ENCODE peak calls at places on chromosomes 7 and 10, in nine cellular contexts. Y is MM.1S, V is hepatocyte, O is GM23338, S is GM23248, A is DND-41, R is mammary epithelial cell, W is HCT116, N is PC-9. H is an unnamed sample.

GRCh38 chr7:129401968-129402860 is 32.0 kb upstream of the STRIP2 start:
- DNase-seq in A (no peak), W (no peak), R (no peak), V (no peak), N (no peak), O (no peak), S (peak), Y (peak), H (no peak)

GRCh38 chr7:143381427-143382125 is 431 bp downstream of the ZYX start:
- DNase-seq in V (peak), W (no peak), N (peak), R (peak), A (no peak), Y (no peak), S (peak), O (no peak), H (peak)

GRCh38 chr7:73361340-73361739 is 33.4 kb downstream of the FKBP6 start:
- DNase-seq in Y (no peak), N (no peak), W (no peak), V (no peak), S (no peak), A (no peak), O (no peak), R (no peak), H (no peak)

GRCh38 chr7:139623518-139623917 is 100.0 kb downstream of the CLEC2L start:
- DNase-seq in O (peak), N (no peak), R (no peak), Y (no peak), A (peak), W (no peak), V (no peak), S (peak), H (no peak)

GRCh38 chr10:124243702-124244121 is 150.3 kb upstream of the CHST15 start:
- DNase-seq in W (no peak), O (no peak), V (no peak), A (no peak), N (no peak), Y (no peak), S (no peak), R (no peak), H (no peak)

GRCh38 chr7:129843982-129844840 is 108.5 kb downstream of the UBE2H start:
- DNase-seq in N (no peak), R (no peak), W (no peak), Y (no peak), S (peak), O (peak), A (no peak), V (no peak), H (no peak)

GRCh38 chr7:106313456-106313891 is 28.7 kb upstream of the NAMPT start:
- DNase-seq in S (peak), Y (no peak), O (no peak), V (no peak), W (no peak), A (no peak), R (peak), N (peak), H (no peak)

GRCh38 chr7:47266799-47267198 is 315.1 kb downstream of the TNS3 start:
- DNase-seq in Y (no peak), N (no peak), W (no peak), V (peak), A (no peak), S (peak), O (no peak), R (no peak), H (no peak)

GRCh38 chr10:91698258-91698657 is 65.4 kb upstream of the PPP1R3C start:
- DNase-seq in Y (no peak), S (no peak), R (no peak), V (no peak), N (no peak), W (no peak), A (no peak), O (no peak), H (no peak)

GRCh38 chr10:15351099-15351820 is 19.8 kb downstream of the FAM171A1 start:
- DNase-seq in N (no peak), O (no peak), R (no peak), W (no peak), S (no peak), Y (no peak), V (no peak), A (no peak), H (no peak)

GRCh38 chr7:135390829-135391228 is 119.1 kb downstream of the CNOT4 start:
- DNase-seq in S (no peak), A (no peak), V (no peak), O (no peak), R (no peak), Y (peak), N (no peak), W (no peak), H (no peak)

GRCh38 chr7:40267583-40267982 is 132.8 kb downstream of the SUGCT start:
- DNase-seq in W (no peak), O (no peak), N (no peak), Y (no peak), S (no peak), R (no peak), V (no peak), A (no peak), H (peak)

GRCh38 chr10:71766717-71767419 is 6.5 kb downstream of the VSIR start:
- DNase-seq in R (peak), O (no peak), S (peak), V (peak), N (peak), A (no peak), Y (no peak), W (peak), H (no peak)

GRCh38 chr10:84352251-84352842 is 24.0 kb downstream of the CCSER2 start:
- DNase-seq in O (peak), S (peak), V (peak), N (peak), Y (peak), A (peak), R (peak), W (peak), H (peak)

GRCh38 chr10:101972761-101973160 is 83.2 kb downstream of the ARMH3 start:
- DNase-seq in N (no peak), W (no peak), V (no peak), Y (peak), A (no peak), S (no peak), R (no peak), O (no peak), H (no peak)

GRCh38 chr10:121683803-121684202 is 85.6 kb upstream of the FGFR2 start:
- DNase-seq in O (no peak), N (no peak), S (no peak), A (no peak), Y (no peak), W (no peak), R (no peak), V (no peak), H (peak)

GRCh38 chr10:52334595-52334994 is 20.5 kb downstream of the DKK1 start:
- DNase-seq in W (no peak), O (no peak), Y (no peak), V (no peak), R (peak), A (no peak), N (no peak), S (peak), H (no peak)

GRCh38 chr10:6321880-6322279 is 119.1 kb downstream of the PFKFB3 start:
- DNase-seq in S (peak), N (no peak), V (no peak), R (peak), O (no peak), Y (no peak), A (no peak), W (peak), H (no peak)

GRCh38 chr10:98055875-98056516 is 25.6 kb upstream of the CRTAC1 start:
- DNase-seq in S (no peak), N (no peak), R (peak), W (no peak), A (peak), O (peak), V (peak), Y (peak), H (peak)

GRCh38 chr7:129240119-129240815 is 15.4 kb downstream of the AHCYL2 start:
- DNase-seq in V (no peak), W (no peak), R (peak), Y (no peak), A (no peak), N (no peak), O (no peak), S (peak), H (peak)

GRCh38 chr7:32532716-32533115 is 37.4 kb downstream of the AVL9 start:
- DNase-seq in N (no peak), W (no peak), Y (no peak), R (no peak), S (no peak), A (no peak), V (no peak), O (no peak), H (no peak)

GRCh38 chr7:98202367-98203195 is 8.7 kb upstream of the BHLHA15 start:
- DNase-seq in W (no peak), N (no peak), R (peak), O (no peak), S (no peak), Y (peak), V (no peak), A (peak), H (no peak)

GRCh38 chr7:156640949-156641485 is 443 bp downstream of the RNF32 start:
- DNase-seq in N (no peak), A (no peak), W (peak), R (peak), V (peak), Y (peak), S (peak), O (no peak), H (no peak)

GRCh38 chr7:66928388-66928787 is 7.4 kb downstream of the TMEM248 start:
- DNase-seq in R (no peak), N (no peak), Y (no peak), W (no peak), O (no peak), V (no peak), A (no peak), S (no peak), H (no peak)

GRCh38 chr10:30671011-30671616 is 41.6 kb upstream of the LYZL2 start:
- DNase-seq in V (peak), A (peak), N (peak), R (peak), Y (peak), O (peak), W (peak), S (peak), H (peak)

GRCh38 chr7:111089822-111090426 is 1.0 kb upstream of the LRRN3 start:
- DNase-seq in R (peak), N (no peak), Y (peak), O (peak), A (no peak), S (peak), W (peak), V (peak), H (peak)

GRCh38 chr10:77842652-77843212 is 83.8 kb downstream of the DLG5 start:
- DNase-seq in W (no peak), Y (no peak), V (no peak), R (no peak), O (no peak), A (no peak), S (no peak), N (no peak), H (no peak)

GRCh38 chr7:95723583-95724180 is 48.7 kb upstream of the DYNC1I1 start:
- DNase-seq in R (peak), W (peak), O (peak), S (peak), V (peak), Y (peak), N (peak), A (no peak), H (peak)

GRCh38 chr10:50379652-50380051 is 128.3 kb upstream of the ASAH2 start:
- DNase-seq in O (no peak), N (no peak), W (no peak), A (no peak), R (no peak), V (no peak), S (no peak), Y (no peak), H (no peak)

GRCh38 chr10:129697463-129698247 is 230.6 kb downstream of the MGMT start:
- DNase-seq in A (no peak), O (no peak), W (no peak), V (no peak), R (no peak), Y (no peak), N (no peak), S (no peak), H (no peak)

GRCh38 chr7:111190804-111191203 is 99.9 kb downstream of the LRRN3 start:
- DNase-seq in V (no peak), S (no peak), A (no peak), O (no peak), W (no peak), R (no peak), N (no peak), Y (no peak), H (no peak)

GRCh38 chr7:116610210-116610609 is 61.8 kb upstream of the MET start:
- DNase-seq in N (no peak), W (no peak), Y (no peak), O (no peak), S (peak), A (no peak), V (no peak), R (peak), H (no peak)

GRCh38 chr7:105808703-105809590 is 67.5 kb downstream of the ATXN7L1 start:
- DNase-seq in O (no peak), N (peak), A (no peak), Y (peak), W (no peak), S (peak), R (peak), V (no peak), H (no peak)

GRCh38 chr10:30554443-30554831 is 75.1 kb downstream of the LYZL2 start:
- DNase-seq in Y (no peak), W (no peak), A (no peak), V (no peak), O (no peak), S (no peak), N (no peak), R (no peak), H (no peak)

GRCh38 chr10:23695825-23696420 is 257.0 kb downstream of the OTUD1 start:
- DNase-seq in R (no peak), O (peak), Y (no peak), S (no peak), W (no peak), A (no peak), N (no peak), V (no peak), H (peak)
- TF ChIP-seq EZH2 in R (no peak), O (peak), Y (no peak), S (no peak), W (no peak), A (no peak), N (no peak), V (no peak), H (peak)

GRCh38 chr7:1226155-1226901 is 6.3 kb upstream of the UNCX start:
- DNase-seq in Y (no peak), S (no peak), A (no peak), V (no peak), W (no peak), N (no peak), R (no peak), O (peak), H (peak)
- TF ChIP-seq EZH2 in Y (no peak), S (peak), A (no peak), V (no peak), W (no peak), N (no peak), R (peak), O (peak), H (peak)

DNA sequence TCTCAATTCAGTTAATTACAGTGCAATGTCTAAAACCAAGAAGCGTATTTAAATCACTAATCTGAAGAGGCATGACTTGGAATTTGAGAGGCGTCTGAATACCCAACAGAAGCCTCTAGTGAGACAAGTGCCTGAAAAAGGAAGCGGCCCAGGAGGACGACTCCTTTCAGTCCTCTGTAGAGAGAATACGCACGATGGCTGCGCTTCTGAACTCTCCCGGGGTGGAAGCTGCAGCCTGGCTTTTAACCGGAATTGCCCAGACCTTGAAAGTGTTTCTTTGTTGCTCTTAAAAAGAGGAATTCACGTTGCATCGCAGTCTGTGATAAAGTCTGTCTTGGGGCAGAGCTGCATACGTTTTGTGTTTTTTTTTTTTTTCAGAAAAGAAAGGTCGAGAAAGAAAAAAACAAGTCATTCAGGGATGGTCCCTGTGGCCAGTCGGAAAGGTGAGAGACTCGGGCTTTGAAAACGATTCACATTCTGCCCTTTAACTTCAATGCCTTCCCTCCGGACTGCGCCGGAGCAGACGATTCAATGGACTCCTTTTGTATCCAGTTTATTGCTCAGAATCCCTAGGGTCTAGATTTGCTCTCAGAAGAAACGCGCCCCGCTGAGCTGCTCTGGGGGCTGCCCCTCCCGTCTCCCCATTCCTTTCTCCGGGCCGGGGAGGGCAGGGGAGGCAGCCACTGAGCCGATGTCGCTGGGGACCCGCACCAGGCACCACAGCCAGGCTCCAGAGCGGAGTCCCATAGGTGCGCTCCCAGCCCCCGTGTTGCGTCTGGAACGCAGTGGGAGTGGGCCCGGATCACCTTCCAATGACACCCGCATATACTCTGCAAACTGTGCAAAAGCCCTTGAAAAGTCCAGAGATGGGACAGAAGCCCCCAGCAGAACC is 994 bp upstream of the PTF1A start:
- DNase-seq in Y (no peak), A (no peak), R (no peak), O (peak), S (no peak), W (no peak), N (no peak), V (no peak), H (peak)
- TF ChIP-seq EZH2 in Y (no peak), A (no peak), R (no peak), O (peak), S (no peak), W (no peak), N (no peak), V (peak), H (no peak)

DNA sequence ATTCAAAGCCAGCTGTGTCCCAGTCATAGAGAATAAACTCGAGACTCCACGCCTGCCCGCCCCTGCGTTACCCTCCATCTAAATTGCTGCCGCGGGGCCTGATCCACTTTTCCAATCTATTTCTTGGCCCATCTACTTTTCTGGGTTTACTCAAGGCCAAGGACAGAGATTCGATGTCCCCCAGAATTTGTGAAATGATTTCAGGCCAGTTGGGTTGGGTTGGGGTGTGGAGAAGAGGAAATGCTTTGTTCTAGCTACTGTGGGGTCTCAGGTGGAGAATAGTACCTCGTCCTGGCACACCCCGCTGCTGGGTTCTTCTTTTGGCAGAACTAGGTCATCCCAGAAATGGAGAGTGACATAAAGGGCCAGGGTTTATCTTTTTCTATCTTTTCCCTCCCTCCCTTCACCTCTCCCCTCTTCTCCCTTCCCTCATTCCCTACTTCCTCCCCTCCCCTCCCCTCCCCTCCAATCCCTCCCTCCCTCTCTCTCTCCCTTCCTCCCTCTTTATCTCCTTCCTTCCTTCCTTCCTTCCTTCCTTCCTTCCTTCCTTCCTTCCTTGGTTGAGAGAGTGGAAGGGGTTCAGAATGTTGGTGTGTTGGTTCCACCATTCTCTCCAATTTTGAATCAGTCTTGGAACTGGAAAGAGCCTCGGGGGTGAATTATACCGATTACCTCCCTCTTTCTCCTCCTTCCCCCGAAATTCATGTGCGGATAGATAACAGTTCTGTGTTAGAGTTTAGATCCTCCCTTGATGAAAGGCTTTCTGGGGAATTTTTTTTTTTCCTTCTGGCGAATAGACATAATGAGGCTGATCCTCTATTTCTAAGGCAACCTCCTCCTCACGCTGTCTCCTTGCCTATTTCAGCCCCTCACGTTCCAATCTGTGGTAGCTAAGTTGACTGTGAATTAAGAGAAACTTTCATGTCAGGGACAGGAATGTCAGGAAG is 1.2 kb upstream of the TMEM229A start:
- DNase-seq in O (peak), Y (no peak), V (no peak), W (no peak), N (no peak), S (no peak), R (no peak), A (no peak), H (no peak)
- TF ChIP-seq EZH2 in O (no peak), Y (no peak), V (no peak), W (no peak), N (no peak), S (no peak), R (peak), A (no peak), H (no peak)

GRCh38 chr10:35606423-35606822 is 1.3 kb downstream of the GJD4 start:
- DNase-seq in S (peak), Y (no peak), A (no peak), W (no peak), R (no peak), O (no peak), N (no peak), V (no peak), H (no peak)

GRCh38 chr10:35611750-35612149 is 6.6 kb downstream of the GJD4 start:
- DNase-seq in O (peak), Y (no peak), V (no peak), R (no peak), W (no peak), S (no peak), N (no peak), A (no peak), H (peak)

GRCh38 chr10:35605191-35605590 is at the start of gene GJD4:
- DNase-seq in N (no peak), R (no peak), S (no peak), V (no peak), Y (no peak), W (no peak), O (no peak), A (no peak), H (no peak)

GRCh38 chr10:35608317-35608672 is 3.2 kb downstream of the GJD4 start:
- DNase-seq in N (no peak), W (no peak), V (no peak), A (no peak), Y (no peak), R (no peak), S (no peak), O (peak), H (no peak)

DNA sequence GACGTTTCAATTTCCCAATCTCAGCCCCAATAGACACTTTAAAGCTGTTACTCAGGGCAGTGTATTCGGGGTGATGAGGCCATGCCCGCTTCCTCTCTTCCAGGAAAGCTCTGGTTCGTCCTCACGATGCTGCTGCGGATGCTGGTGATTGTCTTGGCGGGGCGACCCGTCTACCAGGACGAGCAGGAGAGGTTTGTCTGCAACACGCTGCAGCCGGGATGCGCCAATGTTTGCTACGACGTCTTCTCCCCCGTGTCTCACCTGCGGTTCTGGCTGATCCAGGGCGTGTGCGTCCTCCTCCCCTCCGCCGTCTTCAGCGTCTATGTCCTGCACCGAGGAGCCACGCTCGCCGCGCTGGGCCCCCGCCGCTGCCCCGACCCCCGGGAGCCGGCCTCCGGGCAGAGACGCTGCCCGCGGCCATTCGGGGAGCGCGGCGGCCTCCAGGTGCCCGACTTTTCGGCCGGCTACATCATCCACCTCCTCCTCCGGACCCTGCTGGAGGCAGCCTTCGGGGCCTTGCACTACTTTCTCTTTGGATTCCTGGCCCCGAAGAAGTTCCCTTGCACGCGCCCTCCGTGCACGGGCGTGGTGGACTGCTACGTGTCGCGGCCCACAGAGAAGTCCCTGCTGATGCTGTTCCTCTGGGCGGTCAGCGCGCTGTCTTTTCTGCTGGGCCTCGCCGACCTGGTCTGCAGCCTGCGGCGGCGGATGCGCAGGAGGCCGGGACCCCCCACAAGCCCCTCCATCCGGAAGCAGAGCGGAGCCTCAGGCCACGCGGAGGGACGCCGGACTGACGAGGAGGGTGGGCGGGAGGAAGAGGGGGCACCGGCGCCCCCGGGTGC is 2.6 kb downstream of the GJD4 start:
- DNase-seq in A (no peak), S (peak), W (no peak), N (no peak), O (peak), V (no peak), Y (no peak), R (no peak), H (no peak)
- TF ChIP-seq EZH2 in A (no peak), S (no peak), W (no peak), N (no peak), O (no peak), V (no peak), Y (no peak), R (peak), H (no peak)